ENCODE peak calls at places on chromosomes 16 and 17, in seven cellular contexts. E, W, B, C, Z, A and V are unnamed samples.

GRCh38 chr17:60039096-60039495 is 39.6 kb downstream of the HEATR6 start:
- DNase-seq in E (peak), W (no peak), B (no peak), C (no peak), Z (no peak), A (no peak), V (no peak)

GRCh38 chr16:84890427-84890826 is 70.6 kb downstream of the CRISPLD2 start:
- DNase-seq in E (no peak), W (no peak), B (no peak), C (no peak), Z (no peak), A (no peak), V (no peak)

GRCh38 chr16:67339453-67339852 is 12.8 kb downstream of the LRRC36 start:
- DNase-seq in E (peak), W (peak), B (no peak), C (no peak), Z (no peak), A (no peak), V (no peak)

GRCh38 chr17:27463235-27463677 is 7.0 kb downstream of the KSR1 start:
- DNase-seq in E (no peak), W (no peak), B (no peak), C (no peak), Z (no peak), A (no peak), V (no peak)

GRCh38 chr17:29577778-29578211 is 9.3 kb downstream of the TP53I13 start:
- DNase-seq in E (no peak), W (peak), B (peak), C (peak), Z (no peak), A (no peak), V (no peak)

GRCh38 chr16:79099701-79100100 is 500.8 kb downstream of the MAF start:
- DNase-seq in E (no peak), W (no peak), B (no peak), C (no peak), Z (no peak), A (no peak), V (no peak)

GRCh38 chr17:14670861-14671260 is 370.0 kb downstream of the HS3ST3B1 start:
- DNase-seq in E (no peak), W (no peak), B (no peak), C (no peak), Z (no peak), A (no peak), V (no peak)

GRCh38 chr16:83561876-83562275 is 245.9 kb upstream of the HSBP1 start:
- DNase-seq in E (no peak), W (peak), B (no peak), C (no peak), Z (peak), A (no peak), V (no peak)

GRCh38 chr17:40791116-40791515 is 8.6 kb downstream of the KRT28 start:
- DNase-seq in E (no peak), W (peak), B (no peak), C (no peak), Z (no peak), A (no peak), V (no peak)

GRCh38 chr17:70137451-70138230 is 31.7 kb upstream of the KCNJ2 start:
- DNase-seq in E (peak), W (peak), B (peak), C (peak), Z (no peak), A (no peak), V (no peak)

GRCh38 chr16:67195676-67196075 is 3.3 kb upstream of the ELMO3 start:
- DNase-seq in E (no peak), W (no peak), B (no peak), C (no peak), Z (no peak), A (no peak), V (peak)

GRCh38 chr17:58335779-58336455 is 7.3 kb upstream of the TSPOAP1 start:
- DNase-seq in E (no peak), W (no peak), B (no peak), C (no peak), Z (no peak), A (no peak), V (no peak)

GRCh38 chr17:8503807-8504206 is 68.1 kb downstream of the NDEL1 start:
- DNase-seq in E (no peak), W (no peak), B (no peak), C (no peak), Z (no peak), A (no peak), V (no peak)

GRCh38 chr17:28188841-28189263 is 130.1 kb upstream of the TMEM97 start:
- DNase-seq in E (peak), W (no peak), B (no peak), C (no peak), Z (no peak), A (no peak), V (no peak)

GRCh38 chr16:4336701-4337539 is 14.2 kb downstream of the PAM16 start:
- DNase-seq in E (no peak), W (no peak), B (peak), C (no peak), Z (no peak), A (no peak), V (no peak)
- TF ChIP-seq CTCF in E (no peak), W (no peak), B (no peak), C (no peak), Z (no peak), A (no peak), V (no peak)

GRCh38 chr17:45290269-45290765 is 26.5 kb downstream of the MAP3K14 start:
- DNase-seq in E (no peak), W (no peak), B (no peak), C (no peak), Z (no peak), A (no peak), V (no peak)
- TF ChIP-seq CTCF in E (no peak), W (no peak), B (no peak), C (no peak), Z (no peak), A (no peak), V (no peak)

DNA sequence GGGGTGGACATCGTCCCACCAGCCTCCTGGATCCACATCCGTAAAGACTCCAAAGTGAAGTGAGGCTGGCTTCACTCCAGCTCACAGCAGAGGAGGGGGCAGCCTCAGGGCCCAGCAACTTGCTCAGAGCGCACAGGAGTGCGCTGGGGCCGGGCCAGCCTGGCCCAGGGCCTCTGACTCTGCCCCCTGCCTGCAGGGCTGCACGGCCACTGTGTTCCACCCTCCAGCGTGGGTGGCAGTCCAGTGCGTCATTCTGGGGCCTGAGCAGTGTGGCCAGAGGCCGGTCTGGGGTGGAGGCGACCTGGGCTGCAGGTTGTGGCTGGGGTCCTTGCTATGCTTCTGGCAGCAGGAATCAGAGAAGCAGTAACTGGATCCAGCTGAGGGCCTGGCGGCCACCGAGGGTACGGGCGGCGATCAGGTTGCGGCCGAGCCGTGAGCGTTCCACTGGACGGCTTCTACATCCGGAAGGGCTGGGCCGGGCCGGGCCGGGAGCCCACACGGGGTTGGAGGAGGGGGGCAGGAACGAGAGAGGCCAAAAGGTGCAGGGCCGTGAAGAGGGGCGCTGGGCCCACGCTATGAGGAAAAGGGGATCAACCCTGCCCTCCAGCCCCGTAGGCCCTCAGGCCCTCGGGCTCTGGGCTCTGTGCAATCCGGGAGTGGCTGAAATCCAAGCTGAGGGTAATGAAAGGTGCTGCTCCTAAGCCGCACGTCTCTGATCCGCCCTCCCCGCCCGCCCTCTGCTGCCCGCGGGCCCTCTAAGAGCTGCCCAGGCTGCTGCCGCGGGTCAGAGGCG is at the start of gene FSCN2:
- DNase-seq in E (peak), W (no peak), B (peak), C (no peak), Z (no peak), A (no peak), V (no peak)
- TF ChIP-seq CTCF in E (peak), W (peak), B (no peak), C (no peak), Z (no peak), A (no peak), V (peak)

DNA sequence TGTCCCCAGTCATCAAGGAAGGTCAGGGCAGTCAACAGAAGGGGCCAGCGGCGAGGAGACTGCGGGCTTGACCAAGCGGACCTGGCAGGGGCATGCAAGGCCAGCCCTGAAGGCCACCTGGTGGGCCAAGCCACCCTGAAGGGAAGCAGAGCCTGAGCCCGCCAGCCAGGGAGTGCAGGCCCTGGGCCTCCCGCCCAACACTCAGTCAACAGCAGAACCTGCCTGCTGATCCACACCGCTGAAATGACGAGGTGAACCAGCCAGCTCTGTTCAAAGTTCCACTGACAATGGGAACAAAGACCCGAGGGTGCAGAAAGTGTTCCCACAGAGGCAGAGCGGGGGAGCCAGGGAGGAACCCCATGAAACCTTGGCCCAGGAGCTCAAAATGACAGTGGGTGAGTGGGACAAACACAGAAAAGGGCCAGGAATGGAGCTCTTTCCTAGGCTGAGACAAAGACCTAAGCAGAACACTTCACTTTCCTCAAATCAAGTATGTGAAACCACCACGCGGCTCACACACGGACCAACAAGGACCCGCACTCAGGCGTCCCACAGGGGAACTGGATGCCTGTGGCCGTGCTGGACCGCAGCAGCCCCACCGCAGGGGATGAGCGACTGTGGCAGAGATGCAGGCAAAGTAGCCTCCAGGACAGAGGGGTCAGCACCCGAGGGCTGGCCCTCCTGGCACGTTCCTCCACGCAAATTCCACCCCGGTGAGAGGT is 12.0 kb downstream of the AXIN1 start:
- DNase-seq in E (no peak), W (no peak), B (no peak), C (no peak), Z (no peak), A (no peak), V (no peak)
- TF ChIP-seq CTCF in E (no peak), W (no peak), B (no peak), C (no peak), Z (no peak), A (no peak), V (no peak)

DNA sequence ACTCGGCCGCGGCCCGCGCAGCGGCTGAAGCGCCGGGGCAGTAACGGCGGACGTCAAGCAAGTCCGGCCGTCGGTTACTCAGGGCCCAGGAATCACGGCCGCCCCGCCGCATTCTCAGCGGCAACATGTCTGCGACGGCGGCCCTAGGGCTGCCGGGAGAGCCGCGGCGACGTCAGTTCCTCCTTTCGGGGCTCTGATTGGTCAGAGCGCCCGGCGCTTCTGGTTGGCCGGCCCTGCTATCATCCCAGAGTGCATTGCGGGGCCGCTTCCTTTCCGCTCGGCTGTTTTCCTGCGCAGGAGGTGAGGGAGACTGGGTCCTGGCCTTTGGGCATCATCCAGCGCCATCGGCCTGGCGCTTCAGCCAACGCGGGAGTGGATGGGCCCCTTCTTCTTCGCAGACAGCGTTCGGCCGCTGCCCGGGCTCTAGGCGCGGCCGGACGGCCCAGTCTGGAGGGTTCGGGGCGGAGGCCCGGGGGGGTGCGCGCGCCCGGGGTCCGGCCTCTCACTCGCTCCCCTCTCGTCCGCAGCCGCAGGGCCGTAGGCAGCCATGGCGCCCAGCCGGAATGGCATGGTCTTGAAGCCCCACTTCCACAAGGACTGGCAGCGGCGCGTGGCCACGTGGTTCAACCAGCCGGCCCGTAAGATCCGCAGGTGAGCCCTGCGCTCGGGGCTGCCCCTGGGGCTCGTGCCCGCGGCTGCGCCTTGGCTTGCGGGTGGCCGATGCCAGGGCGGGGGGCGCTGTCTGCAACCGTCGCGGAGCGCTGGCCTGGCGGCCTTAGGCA is at the start of gene RPL13:
- DNase-seq in E (peak), W (peak), B (peak), C (peak), Z (peak), A (peak), V (no peak)
- TF ChIP-seq CTCF in E (no peak), W (no peak), B (no peak), C (no peak), Z (no peak), A (peak), V (peak)

GRCh38 chr17:74646231-74646630 is 22.7 kb upstream of the CD300E start:
- DNase-seq in E (peak), W (peak), B (no peak), C (no peak), Z (no peak), A (no peak), V (no peak)
- TF ChIP-seq CTCF in E (peak), W (no peak), B (peak), C (no peak), Z (no peak), A (peak), V (peak)

GRCh38 chr17:79033046-79033616 is 9.2 kb downstream of the C1QTNF1 start:
- DNase-seq in E (no peak), W (no peak), B (no peak), C (no peak), Z (no peak), A (no peak), V (no peak)

GRCh38 chr17:79031996-79032875 is 8.3 kb downstream of the C1QTNF1 start:
- DNase-seq in E (no peak), W (no peak), B (peak), C (no peak), Z (no peak), A (no peak), V (no peak)

GRCh38 chr17:79034931-79035485 is 11.0 kb downstream of the C1QTNF1 start:
- DNase-seq in E (no peak), W (no peak), B (peak), C (no peak), Z (no peak), A (no peak), V (no peak)

GRCh38 chr17:79035686-79036085 is 11.7 kb downstream of the C1QTNF1 start:
- DNase-seq in E (no peak), W (no peak), B (peak), C (no peak), Z (no peak), A (no peak), V (no peak)

DNA sequence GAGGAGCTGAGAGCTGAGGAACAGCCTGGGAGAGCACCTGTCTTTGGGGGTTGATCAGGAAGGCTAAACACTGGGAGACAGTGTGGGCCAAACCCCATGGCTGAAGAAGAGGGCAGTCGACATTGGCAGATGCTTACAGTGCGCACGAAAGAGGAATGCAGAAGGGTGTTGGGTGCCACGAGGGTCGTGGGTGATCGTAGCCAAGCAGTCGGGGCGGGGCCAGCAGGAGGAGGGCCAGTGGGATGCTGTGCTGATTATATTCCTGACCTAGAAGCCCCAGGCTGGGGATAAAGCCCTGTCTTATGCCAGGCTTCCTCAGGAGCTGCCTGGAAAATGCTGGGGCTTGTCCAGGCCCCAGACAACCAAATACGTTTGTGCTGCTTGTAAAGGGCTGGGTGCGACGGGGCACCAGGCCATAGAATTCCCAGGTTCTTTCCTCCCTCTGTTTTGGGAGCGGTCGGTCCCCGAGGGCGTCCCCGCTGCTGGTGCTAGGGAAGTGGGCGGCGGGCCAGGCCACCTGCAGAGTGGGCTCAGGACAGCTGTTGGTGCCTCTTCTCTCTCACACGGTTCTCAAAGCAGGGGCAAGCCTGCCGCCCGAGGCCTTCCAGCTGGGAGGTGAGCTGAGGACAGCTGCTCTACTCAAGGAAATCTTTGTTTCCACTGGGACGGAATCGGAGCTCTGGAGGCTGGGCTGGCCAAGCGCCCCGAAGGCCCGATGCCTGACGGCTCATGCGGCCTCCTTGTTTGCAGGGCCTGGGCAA is 10.0 kb downstream of the C1QTNF1 start:
- DNase-seq in E (no peak), W (peak), B (peak), C (no peak), Z (no peak), A (no peak), V (no peak)
- TF ChIP-seq CTCF in E (no peak), W (no peak), B (no peak), C (no peak), Z (no peak), A (no peak), V (no peak)